ENCODE peak calls at places on chromosomes 3 and 15, in seven cellular contexts. U is cardiac muscle cell; L is CD4-positive, alpha-beta memory T cell; A is left ventricle myocardium inferior; N is right atrium auricular region; X is body of pancreas; S is mesendoderm. W is an unnamed sample.

GRCh38 chr3:14422016-14422963 is 19.9 kb downstream of the SLC6A6 start:
- DNase-seq in U (no peak), L (peak; percentile 16), A (no peak), N (no peak), X (no peak), S (no peak), W (no peak)

GRCh38 chr15:49023354-49023753 is 22.9 kb downstream of the SECISBP2L start:
- DNase-seq in U (no peak), L (no peak), A (no peak), N (no peak), X (no peak), S (no peak), W (no peak)

GRCh38 chr3:146020969-146021368 is 140.0 kb downstream of the PLOD2 start:
- DNase-seq in U (no peak), L (no peak), A (no peak), N (no peak), X (no peak), S (peak; percentile 50), W (no peak)

GRCh38 chr15:31557899-31558298 is 231.3 kb downstream of the KLF13 start:
- DNase-seq in U (no peak), L (no peak), A (no peak), N (no peak), X (no peak), S (no peak), W (no peak)

GRCh38 chr15:101055411-101055810 is 136.3 kb downstream of the LRRK1 start:
- DNase-seq in U (no peak), L (no peak), A (no peak), N (no peak), X (no peak), S (no peak), W (no peak)

GRCh38 chr3:11140054-11140712 is 14.1 kb upstream of the HRH1 start:
- DNase-seq in U (no peak), L (no peak), A (no peak), N (no peak), X (no peak), S (no peak), W (no peak)

GRCh38 chr3:34942256-34942655 is 697.1 kb upstream of the ARPP21 start:
- DNase-seq in U (no peak), L (no peak), A (no peak), N (no peak), X (no peak), S (no peak), W (no peak)

GRCh38 chr3:101038393-101038792 is 45.2 kb upstream of the ABI3BP start:
- DNase-seq in U (no peak), L (no peak), A (no peak), N (no peak), X (no peak), S (no peak), W (no peak)

GRCh38 chr3:28916713-28917499 is 364.0 kb upstream of the RBMS3 start:
- DNase-seq in U (peak; percentile 94), L (no peak), A (peak; percentile 54), N (peak; percentile 83), X (peak; percentile 15), S (peak; percentile 71), W (no peak)

GRCh38 chr15:88120021-88120420 is 136.5 kb downstream of the NTRK3 start:
- DNase-seq in U (no peak), L (no peak), A (no peak), N (no peak), X (no peak), S (no peak), W (no peak)

GRCh38 chr3:172256101-172256687 is 192.1 kb downstream of the GHSR start:
- DNase-seq in U (peak; percentile 92), L (no peak), A (no peak), N (no peak), X (peak; percentile 47), S (no peak), W (no peak)

GRCh38 chr3:60841355-60841754 is 409.9 kb downstream of the FHIT start:
- DNase-seq in U (peak; percentile 1), L (no peak), A (no peak), N (no peak), X (no peak), S (peak; percentile 33), W (no peak)

GRCh38 chr3:14616606-14617507 is 34.7 kb upstream of the CCDC174 start:
- DNase-seq in U (peak; percentile 31), L (no peak), A (no peak), N (no peak), X (no peak), S (no peak), W (no peak)

GRCh38 chr15:91520848-91521247 is 332.7 kb upstream of the SLCO3A1 start:
- DNase-seq in U (no peak), L (no peak), A (no peak), N (no peak), X (no peak), S (no peak), W (no peak)

GRCh38 chr3:37492977-37493471 is 318.6 kb upstream of the LRRFIP2 start:
- DNase-seq in U (peak; percentile 74), L (no peak), A (no peak), N (no peak), X (no peak), S (no peak), W (no peak)

GRCh38 chr3:179015551-179016020 is 56.0 kb downstream of the ZMAT3 start:
- DNase-seq in U (peak; percentile 86), L (peak; percentile 79), A (no peak), N (no peak), X (peak; percentile 49), S (peak; percentile 87), W (peak; percentile 75)

GRCh38 chr15:72074335-72075060 is 43.5 kb downstream of the MYO9A start:
- DNase-seq in U (no peak), L (no peak), A (no peak), N (no peak), X (no peak), S (no peak), W (no peak)

GRCh38 chr15:72068826-72069225 is 49.1 kb downstream of the MYO9A start:
- DNase-seq in U (no peak), L (no peak), A (no peak), N (no peak), X (no peak), S (no peak), W (no peak)

GRCh38 chr15:72070817-72071447 is 47.0 kb downstream of the MYO9A start:
- DNase-seq in U (no peak), L (no peak), A (no peak), N (no peak), X (no peak), S (no peak), W (no peak)
- H3K4me3 ChIP-seq in U (no peak overlapping the region), L (no peak overlapping the region), A (no peak overlapping the region), N (no peak overlapping the region), X (no peak overlapping the region), S (no peak overlapping the region), W (no peak overlapping the region)

DNA sequence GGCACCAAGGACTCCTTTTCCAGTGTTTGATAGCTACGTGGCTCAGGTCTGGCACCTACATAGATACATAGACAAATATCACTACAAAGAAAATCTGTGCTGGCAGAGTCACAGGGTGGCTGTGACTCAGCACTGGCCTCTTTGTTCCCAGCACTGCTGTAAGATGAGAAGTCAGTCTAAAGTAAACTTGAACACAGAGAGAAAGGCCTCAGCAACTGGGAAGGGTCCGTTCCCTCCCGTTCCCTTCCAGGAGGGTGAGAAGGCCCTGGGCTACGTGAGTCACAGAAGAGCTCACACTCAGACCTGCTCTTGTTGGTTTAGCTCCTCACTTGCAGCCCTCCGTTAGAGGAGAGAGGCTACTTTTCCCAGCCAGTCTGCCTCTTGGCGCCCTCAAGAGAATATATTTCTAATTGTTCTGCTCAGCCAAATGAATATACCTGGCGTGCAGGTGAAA is 23.1 kb downstream of the ANXA2 start:
- DNase-seq in U (peak; percentile 85), L (no peak), A (no peak), N (peak; percentile 83), X (peak; percentile 70), S (peak; percentile 92), W (no peak)
- H3K4me1 ChIP-seq in U (peaks cover 33% of the 10 kb centered on the region), L (peaks cover 5% of the 10 kb centered on the region), A (peaks cover 98% of the 10 kb centered on the region), N (no peaks in the 10 kb centered on the region), X (peaks cover 69% of the 10 kb centered on the region), S (peaks cover 2% of the 10 kb centered on the region), W (no peaks in the 10 kb centered on the region)

GRCh38 chr15:69789648-69790393 is 307.9 kb downstream of the TLE3 start:
- DNase-seq in U (no peak), L (no peak), A (no peak), N (peak; percentile 47), X (no peak), S (no peak), W (no peak)
- H3K27me3 ChIP-seq in U (no peaks in the 10 kb centered on the region), L (no peaks in the 10 kb centered on the region), A (peaks cover 53% of the 10 kb centered on the region), N (no peaks in the 10 kb centered on the region), X (no peaks in the 10 kb centered on the region), S (no peaks in the 10 kb centered on the region), W (no peaks in the 10 kb centered on the region)

GRCh38 chr3:56468184-56469106 is at the start of gene ERC2:
- DNase-seq in U (peak; percentile 45), L (no peak), A (peak; percentile 27), N (no peak), X (peak; percentile 52), S (peak; percentile 95), W (no peak)
- H3K4me3 ChIP-seq in U (peak within 1 kb of the TSS; percentile 75), L (no peak within 1 kb of the TSS), A (peak within 1 kb of the TSS; percentile 70), N (peak within 1 kb of the TSS; percentile 47), X (peak within 1 kb of the TSS; percentile 39), S (peak within 1 kb of the TSS; percentile 78), W (no peak within 1 kb of the TSS)

GRCh38 chr3:13042127-13042931 is 30.9 kb downstream of the IQSEC1 start:
- DNase-seq in U (no peak), L (no peak), A (no peak), N (no peak), X (no peak), S (no peak), W (no peak)
- H3K4me1 ChIP-seq in U (peaks cover 2% of the 10 kb centered on the region), L (peaks cover 4% of the 10 kb centered on the region), A (peaks cover 11% of the 10 kb centered on the region), N (no peaks in the 10 kb centered on the region), X (no peaks in the 10 kb centered on the region), S (no peaks in the 10 kb centered on the region), W (peaks cover 12% of the 10 kb centered on the region)

GRCh38 chr3:78462021-78462420 is 1305.8 kb downstream of the ROBO1 start:
- DNase-seq in U (no peak), L (no peak), A (no peak), N (no peak), X (no peak), S (no peak), W (no peak)
- H3K27me3 ChIP-seq in U (no peaks in the 10 kb centered on the region), L (no peaks in the 10 kb centered on the region), A (no peaks in the 10 kb centered on the region), N (no peaks in the 10 kb centered on the region), X (no peaks in the 10 kb centered on the region), S (no peaks in the 10 kb centered on the region), W (no peaks in the 10 kb centered on the region)